ENCODE peak calls at places on chromosomes 13 and 19, in five cellular contexts. P is NCI-H345; A is NCI-H774; W is EH; I is CD4-positive, alpha-beta T cell. B is an unnamed sample.

GRCh38 chr19:11736696-11737095 is 2.0 kb downstream of the ZNF823 start:
- DNase-seq in P (no peak), A (no peak), W (peak), I (no peak), B (no peak)

GRCh38 chr13:45826741-45827140 is 24.8 kb downstream of the SIAH3 start:
- DNase-seq in P (no peak), A (no peak), W (no peak), I (no peak), B (no peak)

GRCh38 chr19:48568345-48568886 is 16.4 kb downstream of the SULT2B1 start:
- DNase-seq in P (no peak), A (no peak), W (peak), I (no peak), B (peak)

GRCh38 chr13:21826214-21827015 is 155.5 kb downstream of the FGF9 start:
- DNase-seq in P (no peak), A (no peak), W (no peak), I (no peak), B (no peak)

GRCh38 chr13:65943024-65943423 is 1287.1 kb downstream of the PCDH9 start:
- DNase-seq in P (no peak), A (no peak), W (peak), I (no peak), B (no peak)

GRCh38 chr13:99050983-99051488 is 73.2 kb upstream of the DOCK9 start:
- DNase-seq in P (no peak), A (no peak), W (no peak), I (no peak), B (no peak)

GRCh38 chr19:11481777-11482383 is 1.0 kb upstream of the ELAVL3 start:
- DNase-seq in P (peak), A (peak), W (peak), I (peak), B (peak)

GRCh38 chr19:1690570-1691307 is 38.3 kb upstream of the TCF3 start:
- DNase-seq in P (peak), A (no peak), W (peak), I (peak), B (peak)

GRCh38 chr19:13150919-13151604 is 851 bp downstream of the IER2 start:
- DNase-seq in P (no peak), A (no peak), W (no peak), I (no peak), B (no peak)

GRCh38 chr13:73876323-73876722 is 257.9 kb downstream of the KLF12 start:
- DNase-seq in P (no peak), A (no peak), W (peak), I (no peak), B (no peak)

GRCh38 chr19:50745221-50745620 is 22.1 kb downstream of the CLEC11A start:
- DNase-seq in P (no peak), A (no peak), W (no peak), I (no peak), B (no peak)

GRCh38 chr13:102817907-102818306 is 19.0 kb downstream of the BIVM start:
- DNase-seq in P (no peak), A (no peak), W (peak), I (no peak), B (no peak)

GRCh38 chr13:110067355-110068175 is 239.4 kb downstream of the COL4A1 start:
- DNase-seq in P (no peak), A (no peak), W (no peak), I (no peak), B (no peak)

GRCh38 chr19:43290568-43291359 is 21.4 kb upstream of the PSG9 start:
- DNase-seq in P (no peak), A (no peak), W (no peak), I (no peak), B (no peak)

GRCh38 chr13:101397742-101398141 is 18.6 kb downstream of the NALCN start:
- DNase-seq in P (no peak), A (no peak), W (peak), I (no peak), B (no peak)

GRCh38 chr19:38993271-38993670 is 17.7 kb upstream of the FBXO17 start:
- DNase-seq in P (no peak), A (no peak), W (peak), I (no peak), B (no peak)

GRCh38 chr13:21014666-21015170 is 46.7 kb downstream of the LATS2 start:
- DNase-seq in P (no peak), A (no peak), W (peak), I (no peak), B (no peak)

GRCh38 chr13:41544824-41545707 is 87.7 kb downstream of the RGCC start:
- DNase-seq in P (no peak), A (no peak), W (peak), I (no peak), B (no peak)

GRCh38 chr19:46967578-46968018 is 52.0 kb upstream of the NPAS1 start:
- DNase-seq in P (peak), A (no peak), W (no peak), I (no peak), B (no peak)

GRCh38 chr13:30880756-30881155 is 25.3 kb upstream of the MEDAG start:
- DNase-seq in P (no peak), A (no peak), W (peak), I (no peak), B (no peak)

GRCh38 chr13:104389722-104390121 is 1323.5 kb upstream of the SLC10A2 start:
- DNase-seq in P (no peak), A (no peak), W (no peak), I (no peak), B (no peak)

GRCh38 chr13:50459046-50459445 is 384.4 kb downstream of the DLEU7 start:
- DNase-seq in P (no peak), A (no peak), W (no peak), I (no peak), B (no peak)

GRCh38 chr13:108957369-108958012 is 328.1 kb downstream of the MYO16 start:
- DNase-seq in P (no peak), A (no peak), W (peak), I (no peak), B (peak)

GRCh38 chr19:29247912-29248311 is 35.0 kb upstream of the UQCRFS1 start:
- DNase-seq in P (no peak), A (no peak), W (no peak), I (no peak), B (no peak)

GRCh38 chr13:37753776-37754175 is 115.8 kb downstream of the TRPC4 start:
- DNase-seq in P (no peak), A (no peak), W (no peak), I (no peak), B (no peak)

GRCh38 chr13:60402022-60402421 is 5.0 kb downstream of the TDRD3 start:
- DNase-seq in P (no peak), A (no peak), W (peak), I (no peak), B (no peak)

GRCh38 chr19:33303791-33304759 is 1.7 kb upstream of the CEBPA start:
- DNase-seq in P (no peak), A (no peak), W (peak), I (no peak), B (peak)

GRCh38 chr19:47157455-47158321 is 27.1 kb downstream of the SAE1 start:
- DNase-seq in P (no peak), A (no peak), W (peak), I (peak), B (peak)

GRCh38 chr13:113121183-113121927 is 1.2 kb upstream of the F10 start:
- DNase-seq in P (no peak), A (no peak), W (no peak), I (no peak), B (no peak)

GRCh38 chr19:41904118-41904870 is 21.3 kb downstream of the ARHGEF1 start:
- DNase-seq in P (peak), A (peak), W (no peak), I (no peak), B (no peak)

GRCh38 chr13:96958286-96958891 is 35.9 kb downstream of the OXGR1 start:
- DNase-seq in P (peak), A (peak), W (peak), I (no peak), B (peak)

GRCh38 chr19:10227215-10227971 is 3.7 kb downstream of the S1PR2 start:
- DNase-seq in P (no peak), A (no peak), W (peak), I (no peak), B (peak)

GRCh38 chr19:40461669-40462221 is 3.8 kb downstream of the BLVRB start:
- DNase-seq in P (no peak), A (no peak), W (no peak), I (no peak), B (no peak)

GRCh38 chr13:99133848-99134247 is 66.8 kb upstream of the UBAC2 start:
- DNase-seq in P (no peak), A (no peak), W (no peak), I (no peak), B (no peak)

GRCh38 chr13:46554971-46555370 is 2.0 kb downstream of the LRCH1 start:
- DNase-seq in P (no peak), A (no peak), W (peak), I (no peak), B (no peak)

GRCh38 chr19:13622727-13623126 is 116.4 kb upstream of the CACNA1A start:
- DNase-seq in P (no peak), A (no peak), W (no peak), I (no peak), B (no peak)

GRCh38 chr13:87671031-87671823 is at the start of gene SLITRK5:
- DNase-seq in P (peak), A (peak), W (peak), I (peak), B (peak)

GRCh38 chr13:36674337-36675212 is 755 bp downstream of the SERTM1 start:
- DNase-seq in P (no peak), A (no peak), W (no peak), I (no peak), B (no peak)